ENCODE peak calls at places on chromosomes 6 and 20, in nine cellular contexts. Q, K, R, M, T, I, P, S and U are unnamed samples.

GRCh38 chr6:157455731-157456523 is 74.9 kb downstream of the ZDHHC14 start:
- DNase-seq in S (no peak), P (no peak), R (peak), T (no peak), M (no peak), Q (no peak), K (no peak), I (no peak), U (no peak)

GRCh38 chr20:12699374-12700228 is 309.2 kb upstream of the SPTLC3 start:
- DNase-seq in R (no peak), K (no peak), S (peak), M (no peak), I (no peak), P (no peak), T (no peak), Q (no peak), U (no peak)

GRCh38 chr20:1215386-1216170 is 10.3 kb upstream of the RAD21L1 start:
- DNase-seq in R (no peak), P (no peak), K (no peak), S (no peak), M (no peak), T (no peak), I (no peak), Q (no peak), U (no peak)

GRCh38 chr6:16805190-16805860 is 44.1 kb upstream of the ATXN1 start:
- DNase-seq in Q (no peak), R (peak), M (no peak), S (no peak), P (no peak), K (no peak), T (no peak), I (no peak), U (no peak)

GRCh38 chr6:11921017-11921438 is 91.1 kb upstream of the HIVEP1 start:
- DNase-seq in R (peak), S (no peak), K (peak), M (peak), I (peak), Q (peak), T (no peak), P (no peak), U (no peak)

GRCh38 chr6:144150673-144151009 is 324 bp downstream of the STX11 start:
- DNase-seq in S (peak), M (peak), T (peak), K (no peak), I (peak), Q (no peak), P (peak), R (peak), U (no peak)

GRCh38 chr6:14108571-14109410 is 8.8 kb upstream of the CD83 start:
- DNase-seq in M (no peak), P (peak), K (no peak), I (no peak), S (no peak), T (peak), R (no peak), Q (no peak), U (no peak)

GRCh38 chr20:33443512-33444239 is at the start of gene SNTA1:
- DNase-seq in M (peak), P (peak), K (peak), Q (no peak), T (peak), S (peak), R (peak), I (peak), U (peak)

GRCh38 chr6:31659649-31660223 is 842 bp downstream of the C6orf47 start:
- DNase-seq in Q (no peak), M (peak), R (peak), S (peak), K (no peak), P (no peak), I (peak), T (no peak), U (no peak)

GRCh38 chr6:104908431-104909139 is 48.3 kb upstream of the LIN28B start:
- DNase-seq in T (no peak), M (no peak), P (no peak), Q (no peak), K (no peak), R (no peak), S (no peak), I (no peak), U (peak)

GRCh38 chr6:125679128-125679527 is 70.3 kb upstream of the HEY2 start:
- DNase-seq in R (no peak), Q (no peak), M (no peak), P (no peak), I (no peak), T (no peak), K (no peak), S (no peak), U (no peak)

GRCh38 chr6:32609731-32610640 is 20.3 kb upstream of the HLA-DRB1 start:
- DNase-seq in P (peak), T (peak), Q (peak), K (no peak), M (peak), R (peak), I (peak), S (no peak), U (peak)

GRCh38 chr6:25088513-25088912 is 152.8 kb upstream of the RIPOR2 start:
- DNase-seq in T (no peak), I (peak), M (peak), P (no peak), S (no peak), R (peak), K (no peak), Q (no peak), U (no peak)

GRCh38 chr6:24458134-24458533 is 31.2 kb downstream of the GPLD1 start:
- DNase-seq in T (no peak), R (no peak), Q (no peak), P (no peak), S (no peak), K (no peak), M (no peak), I (peak), U (no peak)

GRCh38 chr6:148407372-148407771 is 64.7 kb downstream of the SASH1 start:
- DNase-seq in I (peak), K (no peak), Q (peak), T (no peak), S (no peak), R (peak), M (peak), P (no peak), U (no peak)

GRCh38 chr20:58953050-58953449 is 28.0 kb upstream of the NELFCD start:
- DNase-seq in M (no peak), Q (no peak), K (no peak), T (no peak), P (no peak), R (no peak), I (no peak), S (no peak), U (no peak)

GRCh38 chr20:10218536-10219451 is at the start of gene SNAP25:
- DNase-seq in K (no peak), T (no peak), Q (peak), R (peak), P (peak), I (peak), M (peak), S (peak), U (peak)

GRCh38 chr6:35351422-35351821 is 9.1 kb downstream of the PPARD start:
- DNase-seq in I (no peak), S (no peak), T (no peak), P (no peak), M (no peak), K (peak), R (no peak), Q (no peak), U (no peak)

GRCh38 chr6:736657-737446 is 43.9 kb upstream of the EXOC2 start:
- DNase-seq in K (no peak), M (no peak), P (no peak), I (no peak), S (no peak), T (no peak), Q (no peak), R (no peak), U (no peak)

DNA sequence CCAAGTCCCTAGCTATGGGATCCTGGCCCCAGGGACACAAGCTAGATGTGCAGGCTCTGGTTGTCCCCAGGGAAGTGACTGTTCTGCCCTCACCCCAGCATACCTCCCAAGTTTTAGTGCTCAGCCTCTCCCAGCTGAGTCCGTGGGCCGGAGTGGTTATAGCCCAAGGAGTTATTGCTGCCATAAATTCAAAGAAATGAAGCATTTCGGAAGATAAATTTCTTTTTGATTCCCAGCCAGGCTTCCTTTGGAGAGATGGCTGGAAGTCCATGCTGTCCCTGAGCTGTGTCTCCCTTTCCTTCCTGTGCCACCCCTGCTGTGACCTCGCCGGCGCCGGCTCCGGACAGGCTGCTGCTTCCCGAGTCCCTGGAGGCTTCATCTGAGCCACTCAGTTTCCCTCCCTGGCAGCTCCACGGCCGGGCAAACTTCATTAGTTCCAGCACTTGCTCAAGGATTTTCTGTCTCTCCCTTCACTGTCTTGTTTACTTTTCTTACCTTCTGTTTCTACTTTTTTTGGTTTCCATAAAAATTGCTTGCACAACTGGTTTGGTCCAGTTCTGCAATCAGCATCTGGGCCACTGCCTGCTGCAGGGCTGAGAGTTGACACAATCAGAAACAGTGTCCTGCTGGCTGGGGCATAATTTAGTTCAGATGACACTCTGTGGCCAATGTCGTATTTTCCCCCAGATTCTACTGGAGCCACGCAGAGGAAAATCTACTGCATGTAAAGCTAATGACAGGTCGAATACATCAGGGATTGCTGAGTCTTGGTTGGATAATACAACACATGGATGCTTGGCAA is 225.5 kb downstream of the SYNDIG1 start:
- DNase-seq in S (no peak), I (no peak), T (peak), R (no peak), M (no peak), P (peak), Q (no peak), K (peak), U (no peak)
- H3K4me3 ChIP-seq in S (no peak), I (no peak), T (no peak), R (no peak), M (peak), P (no peak), Q (no peak), K (no peak), U (no peak)

DNA sequence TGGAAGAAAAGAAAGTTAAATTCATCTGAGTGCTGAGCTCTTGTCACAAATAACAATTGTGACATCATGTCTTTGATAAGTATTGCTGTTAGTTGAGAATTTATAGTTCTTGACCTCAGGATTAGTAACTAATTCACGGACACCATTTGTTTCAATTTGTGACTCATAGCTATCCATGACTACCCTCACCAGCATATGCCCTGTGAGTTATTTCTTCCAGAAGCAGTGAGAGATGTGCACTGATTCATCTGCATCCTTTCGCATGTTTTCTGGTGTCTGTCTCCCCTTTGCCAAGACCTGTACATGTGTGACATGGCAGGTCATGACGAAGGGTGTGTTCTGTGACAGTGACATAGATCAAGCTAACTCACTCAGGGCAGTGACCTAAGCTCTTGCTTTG is 86.9 kb downstream of the SOBP start:
- DNase-seq in T (no peak), K (no peak), M (peak), S (no peak), R (peak), I (peak), Q (peak), P (no peak), U (no peak)
- H3K4me3 ChIP-seq in T (no peak), K (no peak), M (no peak), S (no peak), R (no peak), I (no peak), Q (no peak), P (no peak), U (no peak)

DNA sequence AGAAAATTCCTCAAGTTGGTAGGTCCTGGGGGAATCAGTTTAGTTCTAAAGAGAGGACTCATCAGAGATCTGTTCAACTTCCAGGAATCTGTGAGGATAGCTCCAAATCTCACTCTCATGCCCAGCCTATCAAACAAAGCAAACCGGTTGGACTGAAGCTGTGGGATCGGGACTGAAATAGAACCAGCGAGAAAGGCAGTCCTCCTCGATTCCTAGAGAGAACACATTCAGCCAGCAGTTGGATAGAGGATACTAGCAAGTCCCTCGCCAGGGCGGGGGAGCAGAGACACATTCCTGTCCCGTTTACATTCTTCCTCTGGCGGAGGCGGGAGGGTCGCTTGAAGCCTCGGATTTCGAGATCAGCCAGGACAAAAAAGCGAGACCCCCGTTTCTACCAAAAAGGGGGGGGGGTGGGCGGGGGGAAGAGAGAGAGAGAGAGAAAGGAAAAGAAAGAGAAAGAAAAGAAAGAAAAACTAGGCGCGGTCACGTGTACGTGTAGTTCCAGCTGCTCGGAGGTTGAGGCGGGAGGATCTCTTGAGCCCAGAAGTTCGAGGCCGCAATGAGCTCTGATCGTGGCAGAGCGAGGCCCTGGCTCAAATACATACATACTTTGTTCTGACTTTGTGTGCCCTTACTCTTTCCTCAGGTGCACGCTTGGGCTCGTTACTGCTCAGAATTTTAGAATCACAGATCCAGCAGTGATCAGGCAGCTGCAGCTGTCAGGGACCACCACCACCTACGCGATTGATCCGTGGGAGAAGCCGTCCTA is 19.5 kb downstream of the ZNF311 start:
- DNase-seq in T (peak), Q (peak), M (peak), S (peak), P (peak), I (peak), K (peak), R (peak), U (peak)
- H3K4me3 ChIP-seq in T (peak), Q (peak), M (peak), S (peak), P (peak), I (peak), K (peak), R (peak), U (peak)

GRCh38 chr6:110296151-110297028 is 61.8 kb downstream of the METTL24 start:
- DNase-seq in S (no peak), Q (no peak), R (peak), I (no peak), T (no peak), M (no peak), P (no peak), K (no peak), U (no peak)
- H3K4me3 ChIP-seq in S (no peak), Q (peak), R (peak), I (no peak), T (no peak), M (peak), P (no peak), K (no peak), U (no peak)

GRCh38 chr6:44264154-44265002 is 973 bp downstream of the NFKBIE start:
- DNase-seq in K (no peak), P (peak), I (no peak), S (no peak), R (no peak), M (peak), Q (no peak), T (peak), U (no peak)

GRCh38 chr6:44261581-44261980 is 3.8 kb downstream of the NFKBIE start:
- DNase-seq in T (peak), I (no peak), P (no peak), M (no peak), S (no peak), K (no peak), Q (no peak), R (no peak), U (no peak)

GRCh38 chr6:44263357-44264100 is 1.8 kb downstream of the NFKBIE start:
- DNase-seq in K (no peak), Q (no peak), S (no peak), R (peak), M (peak), T (peak), P (no peak), I (peak), U (no peak)

GRCh38 chr6:44260451-44261297 is 3.3 kb upstream of the SLC35B2 start:
- DNase-seq in I (no peak), M (no peak), S (no peak), Q (no peak), R (no peak), T (peak), K (no peak), P (no peak), U (no peak)

GRCh38 chr6:44262467-44263356 is 2.6 kb downstream of the NFKBIE start:
- DNase-seq in P (no peak), T (peak), Q (no peak), M (no peak), I (no peak), S (no peak), K (no peak), R (no peak), U (no peak)
- H3K4me3 ChIP-seq in P (peak), T (peak), Q (peak), M (peak), I (peak), S (peak), K (no peak), R (peak), U (peak)

GRCh38 chr6:152112503-152113261 is 305.2 kb downstream of the ESR1 start:
- DNase-seq in Q (no peak), T (peak), I (no peak), R (no peak), P (peak), S (peak), K (peak), M (no peak), U (no peak)

GRCh38 chr6:152107973-152108372 is 300.5 kb downstream of the ESR1 start:
- DNase-seq in T (no peak), S (no peak), I (no peak), R (no peak), Q (no peak), M (no peak), K (no peak), P (no peak), U (no peak)

GRCh38 chr6:152110878-152111820 is 303.7 kb downstream of the ESR1 start:
- DNase-seq in P (peak), R (no peak), T (no peak), M (no peak), K (no peak), S (no peak), Q (no peak), I (no peak), U (no peak)
- H3K4me3 ChIP-seq in P (no peak), R (no peak), T (no peak), M (peak), K (no peak), S (no peak), Q (no peak), I (no peak), U (no peak)

DNA sequence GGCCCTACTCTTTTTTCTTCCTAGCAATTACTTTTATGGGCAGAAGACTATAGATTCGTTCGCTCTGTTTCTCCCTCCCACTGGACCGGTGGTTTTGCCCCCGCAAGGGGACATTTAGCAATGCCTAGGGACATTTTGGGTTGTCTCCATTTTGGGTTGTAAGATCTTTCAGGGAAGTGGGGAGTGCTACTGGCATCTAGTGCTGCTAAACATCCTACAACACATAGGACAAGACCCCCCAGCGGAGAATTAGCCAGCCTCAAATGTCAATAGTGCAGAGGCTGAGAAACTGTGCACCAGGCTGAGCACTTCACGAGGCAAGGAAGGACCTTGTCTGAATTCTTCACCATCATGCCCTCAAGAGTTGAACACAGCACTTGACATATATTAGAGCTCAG is 4.8 kb upstream of the ZMYND8 start:
- DNase-seq in R (no peak), T (peak), P (no peak), M (no peak), S (no peak), Q (no peak), K (no peak), I (no peak), U (no peak)
- H3K4me3 ChIP-seq in R (no peak), T (no peak), P (peak), M (no peak), S (no peak), Q (no peak), K (no peak), I (no peak), U (no peak)

GRCh38 chr6:159691963-159692287 is 1.1 kb downstream of the SOD2 start:
- DNase-seq in Q (no peak), K (peak), S (no peak), R (no peak), M (peak), T (peak), P (no peak), I (no peak), U (no peak)
- H3K4me3 ChIP-seq in Q (peak), K (peak), S (peak), R (peak), M (peak), T (peak), P (peak), I (peak), U (peak)

GRCh38 chr6:116925088-116925794 is 48.2 kb downstream of the RFX6 start:
- DNase-seq in K (no peak), M (no peak), Q (no peak), P (no peak), R (no peak), I (no peak), T (no peak), S (no peak), U (no peak)

GRCh38 chr6:116924245-116924644 is 47.2 kb downstream of the RFX6 start:
- DNase-seq in T (no peak), I (no peak), S (no peak), R (no peak), M (peak), Q (no peak), P (no peak), K (no peak), U (peak)

GRCh38 chr6:116928667-116929066 is 51.6 kb downstream of the RFX6 start:
- DNase-seq in P (no peak), I (no peak), S (no peak), R (no peak), Q (no peak), T (no peak), M (no peak), K (no peak), U (no peak)

GRCh38 chr6:116922853-116923548 is 46.0 kb downstream of the RFX6 start:
- DNase-seq in K (no peak), I (no peak), R (no peak), P (no peak), S (no peak), M (no peak), T (no peak), Q (no peak), U (no peak)
- H3K4me3 ChIP-seq in K (no peak), I (no peak), R (no peak), P (no peak), S (no peak), M (no peak), T (no peak), Q (no peak), U (no peak)

GRCh38 chr6:168294901-168295300 is 24.7 kb downstream of the DACT2 start:
- DNase-seq in P (no peak), T (no peak), R (no peak), I (no peak), M (no peak), S (no peak), K (peak), Q (no peak), U (no peak)
- H3K4me3 ChIP-seq in P (no peak), T (no peak), R (no peak), I (no peak), M (no peak), S (no peak), K (no peak), Q (no peak), U (no peak)